ENCODE peak calls at places on chromosomes 12 and 14, in eight cellular contexts. Z, O, X, R, C, J, B and W are unnamed samples.

GRCh38 chr14:69259531-69260245 is at the start of gene GALNT16:
- DNase-seq in R (no peak), X (peak; percentile 77), B (peak; percentile 67), Z (no peak), J (no peak), O (no peak), C (peak; percentile 78), W (peak; percentile 25)

GRCh38 chr14:65423986-65424385 is 11.5 kb downstream of the FUT8 start:
- DNase-seq in R (no peak), X (no peak), O (no peak), Z (no peak), J (no peak), C (no peak), B (no peak), W (no peak)

GRCh38 chr14:54253195-54253947 is 143.4 kb upstream of the CDKN3 start:
- DNase-seq in C (no peak), R (no peak), B (no peak), J (no peak), O (no peak), Z (peak; percentile 91), X (no peak), W (no peak)

GRCh38 chr12:92558806-92559205 is 144.0 kb upstream of the PLEKHG7 start:
- DNase-seq in Z (no peak), C (no peak), B (no peak), X (no peak), O (no peak), J (no peak), R (no peak), W (no peak)

GRCh38 chr14:52051251-52051650 is 17.6 kb downstream of the NID2 start:
- DNase-seq in C (no peak), Z (no peak), B (no peak), X (no peak), J (no peak), O (no peak), R (no peak), W (no peak)

GRCh38 chr14:74577948-74578275 is 34.1 kb downstream of the LTBP2 start:
- DNase-seq in X (peak; percentile 21), Z (no peak), C (no peak), R (no peak), J (no peak), O (no peak), B (no peak), W (no peak)

GRCh38 chr14:103332143-103332919 is 1.7 kb upstream of the EIF5 start:
- DNase-seq in B (no peak), C (no peak), X (no peak), R (no peak), Z (no peak), J (no peak), O (no peak), W (no peak)

GRCh38 chr12:9756756-9757155 is 3.9 kb downstream of the CD69 start:
- DNase-seq in B (no peak), O (no peak), J (no peak), C (no peak), R (no peak), X (no peak), Z (no peak), W (no peak)

GRCh38 chr12:51621155-51621922 is 30.3 kb downstream of the SCN8A start:
- DNase-seq in O (no peak), J (no peak), X (no peak), B (no peak), Z (no peak), R (no peak), C (no peak), W (no peak)

GRCh38 chr14:36524220-36524837 is 4.3 kb upstream of the NKX2-1 start:
- DNase-seq in R (no peak), X (no peak), O (no peak), B (peak; percentile 56), J (no peak), Z (no peak), C (no peak), W (no peak)

GRCh38 chr12:58966939-58967338 is 46.6 kb upstream of the LRIG3 start:
- DNase-seq in O (no peak), B (no peak), C (no peak), J (no peak), X (no peak), Z (no peak), R (no peak), W (no peak)

GRCh38 chr14:66099451-66099850 is 386.7 kb upstream of the CCDC196 start:
- DNase-seq in C (no peak), R (no peak), X (no peak), Z (no peak), J (no peak), B (no peak), O (no peak), W (no peak)

GRCh38 chr14:79947440-79947839 is 263.9 kb downstream of the DIO2 start:
- DNase-seq in C (no peak), J (no peak), O (no peak), Z (no peak), X (no peak), R (no peak), B (no peak), W (no peak)

GRCh38 chr12:132030367-132031038 is 80.8 kb downstream of the EP400 start:
- DNase-seq in R (no peak), O (no peak), B (no peak), J (no peak), C (no peak), Z (no peak), X (no peak), W (no peak)

GRCh38 chr12:65959452-65959851 is 135.2 kb downstream of the HMGA2 start:
- DNase-seq in C (no peak), J (no peak), Z (no peak), B (no peak), R (no peak), X (no peak), O (no peak), W (no peak)

GRCh38 chr12:65960820-65961691 is 136.8 kb downstream of the HMGA2 start:
- DNase-seq in Z (no peak), R (no peak), J (no peak), B (no peak), X (no peak), O (no peak), C (no peak), W (no peak)

GRCh38 chr12:65962921-65963883 is 138.9 kb downstream of the HMGA2 start:
- DNase-seq in J (no peak), B (peak; percentile 77), Z (peak; percentile 57), C (peak; percentile 17), X (no peak), O (no peak), R (no peak), W (peak; percentile 21)

GRCh38 chr12:65958456-65958855 is 134.2 kb downstream of the HMGA2 start:
- DNase-seq in R (no peak), X (no peak), J (no peak), O (no peak), C (no peak), B (no peak), Z (no peak), W (no peak)

DNA sequence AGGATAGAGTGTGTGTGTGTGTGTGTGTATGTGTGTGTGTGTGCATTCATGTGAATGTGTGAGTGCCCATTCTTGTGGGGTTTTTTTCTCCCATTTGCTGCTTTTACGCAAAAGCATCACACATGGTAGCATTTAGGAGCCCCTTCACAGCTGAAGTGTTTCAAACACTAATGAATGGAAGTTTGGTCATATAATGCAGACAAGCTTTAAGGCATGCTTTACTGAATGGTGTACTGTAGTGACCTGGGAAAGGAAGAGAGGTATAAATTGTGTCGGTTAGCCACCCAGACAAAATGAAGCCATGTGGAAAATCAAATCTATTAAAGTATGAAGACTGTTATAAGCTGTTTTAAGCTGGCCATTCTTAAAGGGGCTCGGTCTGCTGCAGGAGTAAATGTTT is 137.4 kb downstream of the HMGA2 start:
- DNase-seq in R (no peak), X (no peak), O (no peak), B (no peak), C (no peak), J (no peak), Z (no peak), W (no peak)
- H3K4me1 ChIP-seq in R (peaks cover 3% of the 10 kb centered on the region), X (no peaks in the 10 kb centered on the region), O (no peaks in the 10 kb centered on the region), B (no peaks in the 10 kb centered on the region), C (no peaks in the 10 kb centered on the region), J (peaks cover 1% of the 10 kb centered on the region), Z (peaks cover 21% of the 10 kb centered on the region), W (no peaks in the 10 kb centered on the region)

DNA sequence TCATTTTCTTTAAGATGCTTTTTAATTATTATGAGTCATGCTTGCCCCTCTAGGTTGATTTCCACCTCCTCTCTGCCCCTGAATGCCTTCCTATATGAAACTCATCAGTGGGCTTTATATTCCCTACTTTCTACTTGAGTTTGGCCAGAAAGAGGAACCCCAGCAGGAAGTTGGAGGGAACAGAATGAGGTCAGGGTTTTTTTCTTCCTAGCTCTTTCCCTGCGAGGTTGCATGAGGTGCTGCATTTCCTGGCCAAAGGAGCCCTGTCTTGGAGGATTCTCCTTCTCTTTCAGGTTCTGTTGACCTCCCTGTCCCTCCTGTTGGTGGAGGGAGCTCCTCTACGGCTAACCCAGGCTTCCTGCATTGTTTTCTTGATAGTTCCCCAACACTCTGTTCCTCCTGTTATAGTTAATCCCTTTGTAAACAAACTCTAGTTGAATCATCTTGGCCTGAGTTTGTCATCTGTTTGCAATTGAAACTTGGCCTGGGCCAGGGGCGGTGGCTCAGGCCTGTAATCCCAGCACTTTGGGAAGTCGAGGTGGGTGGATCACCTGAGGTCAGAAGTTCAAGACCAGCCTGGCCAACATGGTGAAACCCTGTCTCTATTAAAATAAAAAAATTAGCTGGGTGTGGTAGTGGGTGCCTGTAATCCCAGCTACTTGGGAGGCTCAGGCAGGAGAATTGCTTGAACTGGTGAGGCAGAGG is 15.3 kb upstream of the SPIC start:
- DNase-seq in B (no peak), R (no peak), O (no peak), Z (peak; percentile 59), J (no peak), C (no peak), X (no peak), W (peak; percentile 69)
- H3K4me1 ChIP-seq in B (no peaks in the 10 kb centered on the region), R (no peaks in the 10 kb centered on the region), O (peaks cover 6% of the 10 kb centered on the region), Z (peaks cover 11% of the 10 kb centered on the region), J (peaks cover 1% of the 10 kb centered on the region), C (no peaks in the 10 kb centered on the region), X (no peaks in the 10 kb centered on the region), W (no peaks in the 10 kb centered on the region)

DNA sequence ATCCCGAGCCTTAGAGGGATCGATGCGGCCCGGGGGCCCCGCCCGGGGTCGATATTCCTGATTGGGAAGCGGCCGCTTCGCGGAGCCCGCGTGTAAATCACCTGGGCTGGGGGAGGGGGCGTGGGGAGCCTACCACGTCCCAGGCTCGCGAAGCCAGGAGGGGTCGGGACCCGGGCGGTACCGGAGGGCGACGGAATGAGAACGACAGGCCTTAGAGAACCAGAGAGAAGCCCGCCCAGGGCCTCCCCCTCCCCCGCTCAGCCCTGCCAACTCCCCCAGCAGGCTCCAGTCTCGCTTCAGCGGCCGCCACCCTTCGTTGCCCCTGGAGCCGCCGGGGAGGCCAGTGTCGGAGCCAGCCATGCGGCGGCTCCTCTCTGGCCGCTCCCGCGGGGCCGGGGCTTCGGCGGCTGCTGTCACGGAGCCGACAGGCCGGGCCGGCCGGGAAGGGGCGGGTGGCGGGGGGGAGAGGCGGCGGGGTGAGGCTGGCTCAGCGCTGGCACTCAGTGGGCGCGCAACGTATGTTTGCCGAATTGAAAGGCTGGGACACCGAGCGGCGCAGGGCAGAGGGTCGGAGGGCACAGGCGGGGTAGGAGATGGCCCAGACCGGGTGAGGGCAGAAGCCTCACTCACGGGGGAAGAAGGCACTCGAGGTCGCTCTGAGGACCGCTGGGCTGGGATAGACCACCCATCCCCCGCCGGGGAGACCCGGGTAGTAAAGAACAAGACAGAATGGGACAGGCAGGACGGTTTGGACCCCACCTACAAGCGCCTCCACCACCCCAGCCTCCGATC is 1.4 kb upstream of the DNAJC22 start:
- DNase-seq in R (no peak), J (no peak), O (no peak), C (peak; percentile 91), B (peak; percentile 61), Z (no peak), X (no peak), W (peak; percentile 24)
- H3K4me1 ChIP-seq in R (peaks cover 23% of the 10 kb centered on the region), J (peaks cover 35% of the 10 kb centered on the region), O (peaks cover 52% of the 10 kb centered on the region), C (peaks cover 8% of the 10 kb centered on the region), B (peaks cover 7% of the 10 kb centered on the region), Z (peaks cover 35% of the 10 kb centered on the region), X (peaks cover 40% of the 10 kb centered on the region), W (peaks cover 70% of the 10 kb centered on the region)

GRCh38 chr12:57233357-57234232 is 4.1 kb downstream of the SHMT2 start:
- DNase-seq in Z (no peak), B (no peak), J (no peak), R (no peak), X (peak; percentile 50), C (no peak), O (no peak), W (no peak)
- H3K4me1 ChIP-seq in Z (peaks cover 6% of the 10 kb centered on the region), B (no peaks in the 10 kb centered on the region), J (peaks cover 17% of the 10 kb centered on the region), R (peaks cover 4% of the 10 kb centered on the region), X (peaks cover 16% of the 10 kb centered on the region), C (peaks cover 21% of the 10 kb centered on the region), O (peaks cover 47% of the 10 kb centered on the region), W (peaks cover 16% of the 10 kb centered on the region)